ENCODE peak calls at places on chromosome 7, in seven cellular contexts. L is mesendoderm; O is spleen; G is body of pancreas; I is CD8-positive, alpha-beta T cell; D is cardiac muscle cell; A is lower lobe of right lung. S is an unnamed sample. For H3K36me3, the result is how much of the 10 kb centered on the place peaks cover.

GRCh38 chr7:122802211-122802833 is 83.9 kb downstream of the CADPS2 start:
- DNase-seq in O (no peak), D (peak), G (peak), L (peak), I (no peak), A (no peak), S (no peak)

GRCh38 chr7:46664458-46664857 is 743.4 kb upstream of the IGFBP3 start:
- DNase-seq in A (no peak), G (no peak), L (no peak), D (no peak), O (no peak), I (no peak), S (no peak)

GRCh38 chr7:103071000-103071399 is 3.6 kb downstream of the FBXL13 start:
- DNase-seq in L (no peak), O (no peak), D (no peak), A (no peak), I (no peak), G (no peak), S (no peak)

GRCh38 chr7:95989301-95989700 is 216.9 kb downstream of the DYNC1I1 start:
- DNase-seq in L (peak), A (no peak), D (no peak), G (no peak), O (no peak), I (no peak), S (no peak)

GRCh38 chr7:158394936-158395335 is 192.7 kb downstream of the PTPRN2 start:
- DNase-seq in D (no peak), O (peak), I (peak), L (peak), G (peak), A (peak), S (no peak)

GRCh38 chr7:519429-519973 is at the start of gene PDGFA:
- DNase-seq in L (peak), G (peak), D (peak), I (no peak), O (no peak), A (no peak), S (no peak)

GRCh38 chr7:142637240-142637639 is 112.0 kb upstream of the PRSS1 start:
- DNase-seq in A (no peak), L (no peak), I (no peak), G (no peak), O (no peak), D (no peak), S (no peak)

GRCh38 chr7:134509010-134509409 is 18.4 kb upstream of the AKR1B10 start:
- DNase-seq in O (no peak), G (no peak), A (no peak), I (no peak), L (no peak), D (no peak), S (no peak)

GRCh38 chr7:135179321-135179925 is 8.9 kb upstream of the CYREN start:
- DNase-seq in O (peak), G (peak), L (no peak), A (no peak), I (no peak), D (no peak), S (no peak)

GRCh38 chr7:116464375-116464774 is 35.2 kb upstream of the CAV2 start:
- DNase-seq in A (no peak), I (no peak), L (no peak), O (no peak), D (no peak), G (no peak), S (no peak)

GRCh38 chr7:2288986-2289611 is 25.1 kb downstream of the SNX8 start:
- DNase-seq in I (no peak), A (no peak), D (no peak), L (no peak), G (no peak), O (no peak), S (no peak)

GRCh38 chr7:123649956-123650355 is 5.7 kb upstream of the LMOD2 start:
- DNase-seq in G (no peak), D (peak), L (no peak), I (no peak), A (no peak), O (no peak), S (no peak)

GRCh38 chr7:28584235-28584634 is 171.9 kb downstream of the CREB5 start:
- DNase-seq in O (no peak), G (no peak), A (no peak), D (no peak), L (no peak), I (no peak), S (no peak)

GRCh38 chr7:148402159-148402558 is 188.4 kb upstream of the C7orf33 start:
- DNase-seq in I (no peak), A (no peak), G (no peak), D (no peak), L (no peak), O (no peak), S (no peak)

GRCh38 chr7:102318482-102318971 is 31.9 kb downstream of the SH2B2 start:
- DNase-seq in O (peak), D (peak), A (no peak), G (peak), L (peak), I (no peak), S (no peak)

GRCh38 chr7:71329030-71329668 is 197.2 kb downstream of the GALNT17 start:
- DNase-seq in D (no peak), I (no peak), G (no peak), A (no peak), O (no peak), L (no peak), S (no peak)

GRCh38 chr7:721619-722248 is 4.8 kb upstream of the DNAAF5 start:
- DNase-seq in I (no peak), G (no peak), D (peak), A (no peak), O (no peak), L (no peak), S (no peak)

GRCh38 chr7:119482671-119483070 is 790.3 kb upstream of the KCND2 start:
- DNase-seq in G (no peak), I (no peak), A (no peak), D (no peak), L (peak), O (no peak), S (no peak)

GRCh38 chr7:20785211-20786048 is 1.3 kb downstream of the SP8 start:
- DNase-seq in G (no peak), L (peak), I (no peak), A (no peak), D (no peak), O (no peak), S (no peak)

GRCh38 chr7:131021902-131022301 is 287.9 kb upstream of the KLF14 start:
- DNase-seq in I (no peak), A (no peak), G (no peak), L (no peak), D (no peak), O (no peak), S (no peak)

GRCh38 chr7:155386608-155387007 is 71.3 kb upstream of the EN2 start:
- DNase-seq in A (no peak), D (no peak), I (no peak), G (no peak), L (no peak), O (peak), S (no peak)

GRCh38 chr7:159067870-159068787 is 76.5 kb downstream of the VIPR2 start:
- DNase-seq in L (no peak), D (peak), I (no peak), A (no peak), O (no peak), G (peak), S (no peak)

GRCh38 chr7:2255145-2256139 is 13.4 kb downstream of the NUDT1 start:
- DNase-seq in D (no peak), L (no peak), O (no peak), A (no peak), I (no peak), G (no peak), S (no peak)

GRCh38 chr7:136953386-136953785 is 84.9 kb downstream of the CHRM2 start:
- DNase-seq in A (no peak), L (no peak), O (no peak), G (no peak), I (no peak), D (peak), S (no peak)

GRCh38 chr7:34087892-34088891 is 182.9 kb downstream of the BMPER start:
- DNase-seq in A (no peak), O (no peak), I (no peak), G (no peak), D (peak), L (peak), S (no peak)

GRCh38 chr7:116809636-116810266 is 52.6 kb upstream of the CAPZA2 start:
- DNase-seq in L (peak), O (no peak), A (no peak), D (peak), G (peak), I (no peak), S (no peak)

GRCh38 chr7:133741078-133741477 is 386.1 kb upstream of the LRGUK start:
- DNase-seq in D (no peak), L (no peak), A (no peak), O (no peak), I (no peak), G (no peak), S (no peak)

GRCh38 chr7:1705856-1706255 is 35.8 kb downstream of the ELFN1 start:
- DNase-seq in L (no peak), D (no peak), G (no peak), O (peak), I (no peak), A (peak), S (no peak)

GRCh38 chr7:81457858-81458522 is 311.9 kb downstream of the HGF start:
- DNase-seq in D (peak), G (no peak), A (no peak), L (no peak), O (no peak), I (no peak), S (no peak)

GRCh38 chr7:46606771-46607170 is 685.7 kb upstream of the IGFBP3 start:
- DNase-seq in O (no peak), L (no peak), A (no peak), D (no peak), G (no peak), I (no peak), S (no peak)

GRCh38 chr7:158271646-158272045 is 316.0 kb downstream of the PTPRN2 start:
- DNase-seq in L (no peak), I (no peak), G (no peak), A (no peak), D (no peak), O (peak), S (no peak)

GRCh38 chr7:139598642-139599041 is 75.2 kb downstream of the CLEC2L start:
- DNase-seq in A (no peak), I (no peak), D (peak), L (no peak), O (no peak), G (peak), S (no peak)

GRCh38 chr7:134589491-134589941 is 40.6 kb downstream of the AKR1B15 start:
- DNase-seq in O (no peak), A (no peak), G (peak), L (no peak), I (no peak), D (no peak), S (no peak)

GRCh38 chr7:157468221-157469111 is 131.7 kb downstream of the DNAJB6 start:
- DNase-seq in L (no peak), I (no peak), A (no peak), D (no peak), G (no peak), O (peak), S (no peak)

GRCh38 chr7:100873599-100874299 is 1.2 kb upstream of the SRRT start:
- DNase-seq in O (no peak), G (no peak), L (no peak), A (no peak), D (no peak), I (no peak), S (no peak)
- H3K36me3 ChIP-seq in O (half or more), G (under half), L (under half), A (half or more), D (under half), I (under half), S (under half)

GRCh38 chr7:80387634-80388033 is 124.2 kb downstream of the GNAT3 start:
- DNase-seq in I (no peak), G (no peak), O (no peak), A (no peak), L (peak), D (no peak), S (no peak)

GRCh38 chr7:80386686-80387085 is 125.2 kb downstream of the GNAT3 start:
- DNase-seq in L (peak), O (no peak), A (no peak), D (no peak), I (no peak), G (no peak), S (no peak)

GRCh38 chr7:80380957-80381356 is 130.9 kb downstream of the GNAT3 start:
- DNase-seq in O (no peak), G (no peak), A (no peak), L (no peak), D (no peak), I (no peak), S (no peak)

DNA sequence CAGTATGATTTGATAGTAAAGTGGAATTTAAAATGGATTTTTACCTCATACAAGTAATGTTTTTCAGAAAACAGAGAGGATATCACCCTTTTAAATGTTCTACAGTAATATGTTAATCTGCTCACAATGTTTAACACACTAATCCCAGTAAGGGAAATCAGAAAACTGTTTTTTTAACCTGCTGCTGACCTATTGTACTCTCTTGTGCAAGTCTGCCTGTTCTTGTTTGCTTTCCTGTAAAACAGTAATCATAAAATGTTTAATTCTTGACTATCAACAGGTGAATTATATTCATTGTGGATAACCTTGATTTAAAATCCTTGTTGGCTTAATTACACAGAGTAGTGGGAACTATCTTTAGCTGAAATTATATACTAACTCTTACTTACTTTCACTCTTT is 126.4 kb downstream of the GNAT3 start:
- DNase-seq in L (no peak), I (no peak), G (no peak), A (no peak), O (no peak), D (peak), S (no peak)
- H3K27ac ChIP-seq in L (no peak), I (no peak), G (peak), A (no peak), O (no peak), D (no peak), S (no peak)

GRCh38 chr7:32587431-32587948 is 92.2 kb downstream of the AVL9 start:
- DNase-seq in G (no peak), L (no peak), A (no peak), O (no peak), D (peak), I (no peak), S (no peak)
- H3K36me3 ChIP-seq in G (under half), L (under half), A (half or more), O (half or more), D (under half), I (under half), S (under half)

DNA sequence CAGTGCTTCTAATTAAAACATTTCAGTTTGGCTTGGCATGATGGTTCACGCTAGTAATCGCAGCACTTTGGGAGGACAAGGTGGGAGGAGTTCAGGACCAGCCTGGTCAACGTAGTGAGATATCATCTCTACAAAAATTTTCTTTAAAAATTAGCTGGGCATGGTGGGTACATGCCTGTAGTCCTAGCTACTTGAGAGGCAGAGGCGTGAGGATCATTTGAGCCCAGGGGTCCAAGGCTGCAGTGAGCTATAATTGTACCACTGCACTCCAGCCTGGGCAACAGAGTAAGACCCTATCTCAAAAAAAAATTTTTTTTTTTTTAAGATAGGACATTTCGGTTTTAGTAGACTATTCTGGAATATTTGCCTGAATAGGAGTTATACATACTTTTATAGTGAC is 12.4 kb downstream of the HBP1 start:
- DNase-seq in O (no peak), G (no peak), I (no peak), D (no peak), L (no peak), A (no peak), S (no peak)
- H3K27ac ChIP-seq in O (no peak), G (no peak), I (no peak), D (no peak), L (no peak), A (no peak), S (peak)

GRCh38 chr7:92674379-92674778 is 84.2 kb upstream of the FAM133B start:
- DNase-seq in G (no peak), D (no peak), L (no peak), A (no peak), O (no peak), I (no peak), S (no peak)
- H3K36me3 ChIP-seq in G (under half), D (under half), L (under half), A (under half), O (under half), I (under half), S (under half)

S was measured in effector memory CD4-positive, alpha-beta T cell.